ENCODE peak calls at places on chromosomes 6 and 20, in five cellular contexts. Q is stimulated activated naive CD8-positive, alpha-beta T cell treated with anti-CD3 and anti-CD28 coated beads, Interleukin-15, amount 100 ng/mL, for 72 hours; B is WERI-Rb-1; C is lower lobe of right lung; N is HFFc6. H is an unnamed sample.

GRCh38 chr6:10073326-10073725 is 341.5 kb downstream of the TFAP2A start:
- DNase-seq in Q (no peak), B (no peak), C (no peak), N (no peak), H (no peak)

GRCh38 chr6:33634203-33634727 is 13.1 kb downstream of the ITPR3 start:
- DNase-seq in Q (no peak), B (no peak), C (peak), N (no peak), H (no peak)

GRCh38 chr6:692356-692851 is 535 bp downstream of the EXOC2 start:
- DNase-seq in Q (peak), B (peak), C (peak), N (peak), H (no peak)

GRCh38 chr6:55748880-55749279 is 126.5 kb downstream of the BMP5 start:
- DNase-seq in Q (no peak), B (no peak), C (no peak), N (no peak), H (no peak)

GRCh38 chr20:32474967-32475819 is 109.9 kb downstream of the NOL4L start:
- DNase-seq in Q (no peak), B (no peak), C (peak), N (peak), H (no peak)

GRCh38 chr20:46605181-46605580 is 46.1 kb downstream of the SLC13A3 start:
- DNase-seq in Q (no peak), B (no peak), C (no peak), N (no peak), H (no peak)

GRCh38 chr6:166760288-166760687 is 133.2 kb upstream of the RPS6KA2 start:
- DNase-seq in Q (peak), B (no peak), C (no peak), N (no peak), H (no peak)

GRCh38 chr6:90369024-90369519 is 72.4 kb upstream of the BACH2 start:
- DNase-seq in Q (peak), B (no peak), C (no peak), N (peak), H (peak)

GRCh38 chr6:138607478-138608433 is 108.5 kb upstream of the NHSL1 start:
- DNase-seq in Q (no peak), B (no peak), C (no peak), N (no peak), H (no peak)

GRCh38 chr6:135883045-135883444 is 31.5 kb downstream of the PDE7B start:
- DNase-seq in Q (no peak), B (peak), C (no peak), N (no peak), H (no peak)

GRCh38 chr20:48933017-48933766 is 11.7 kb downstream of the ARFGEF2 start:
- DNase-seq in Q (no peak), B (peak), C (peak), N (no peak), H (no peak)

GRCh38 chr20:38829296-38829875 is 23.9 kb downstream of the PPP1R16B start:
- DNase-seq in Q (no peak), B (no peak), C (no peak), N (no peak), H (no peak)

GRCh38 chr20:57659789-57660509 is 39.7 kb upstream of the ZBP1 start:
- DNase-seq in Q (no peak), B (no peak), C (peak), N (no peak), H (no peak)

GRCh38 chr20:18276821-18277220 is 11.5 kb upstream of the ZNF133 start:
- DNase-seq in Q (peak), B (peak), C (peak), N (peak), H (no peak)

GRCh38 chr6:93105017-93105416 is 314.3 kb downstream of the EPHA7 start:
- DNase-seq in Q (no peak), B (no peak), C (no peak), N (no peak), H (peak)

GRCh38 chr6:43052842-43053544 is 658 bp downstream of the CUL7 start:
- DNase-seq in Q (peak), B (no peak), C (peak), N (no peak), H (no peak)

H was measured in epithelial cell of proximal tubule.